ENCODE peak calls at places on chromosomes 4 and X, in seven cellular contexts. W, Q, Y, I, C, G and L are unnamed samples.

GRCh38 chr4:76028242-76028859 is 5.1 kb upstream of the CXCL10 start:
- DNase-seq in W (no peak), Q (peak; percentile 17), Y (no peak), I (peak; percentile 22), C (no peak), G (no peak), L (no peak)

GRCh38 chr4:105145059-105145912 is 1.4 kb upstream of the TET2 start:
- DNase-seq in W (peak; percentile 34), Q (no peak), Y (no peak), I (peak; percentile 64), C (no peak), G (no peak), L (no peak)

GRCh38 chr4:142596121-142596520 is 250.0 kb downstream of the INPP4B start:
- DNase-seq in W (no peak), Q (no peak), Y (no peak), I (no peak), C (no peak), G (no peak), L (no peak)

GRCh38 chr4:147975325-147975724 is 243.4 kb downstream of the ARHGAP10 start:
- DNase-seq in W (no peak), Q (peak; percentile 70), Y (no peak), I (no peak), C (no peak), G (no peak), L (peak; percentile 17)

GRCh38 chr4:186285147-186285546 is 19.2 kb downstream of the F11 start:
- DNase-seq in W (no peak), Q (no peak), Y (no peak), I (no peak), C (no peak), G (no peak), L (no peak)

GRCh38 chr4:54226399-54227260 is 2.5 kb upstream of the PDGFRA start:
- DNase-seq in W (peak; percentile 74), Q (peak; percentile 86), Y (peak; percentile 50), I (no peak), C (peak; percentile 23), G (peak; percentile 67), L (peak; percentile 87)

GRCh38 chrX:17242470-17242869 is 132.5 kb upstream of the NHS start:
- DNase-seq in W (peak; percentile 19), Q (peak; percentile 55), Y (no peak), I (peak; percentile 78), C (peak; percentile 42), G (peak; percentile 45), L (peak; percentile 18)

GRCh38 chr4:40199999-40200880 is 3.4 kb downstream of the RHOH start:
- DNase-seq in W (no peak), Q (peak; percentile 23), Y (no peak), I (peak; percentile 65), C (no peak), G (no peak), L (peak; percentile 61)

GRCh38 chr4:80305466-80305865 is 30.1 kb upstream of the CFAP299 start:
- DNase-seq in W (no peak), Q (peak; percentile 80), Y (no peak), I (no peak), C (no peak), G (no peak), L (peak; percentile 25)

GRCh38 chr4:61202638-61203495 is 2.7 kb downstream of the ADGRL3 start:
- DNase-seq in W (peak; percentile 86), Q (no peak), Y (peak; percentile 51), I (peak; percentile 35), C (peak; percentile 29), G (peak; percentile 63), L (peak; percentile 79)

GRCh38 chrX:34891391-34891790 is 51.2 kb upstream of the FAM47B start:
- DNase-seq in W (no peak), Q (no peak), Y (no peak), I (no peak), C (no peak), G (no peak), L (no peak)

GRCh38 chr4:5708171-5708828 is at the start of gene EVC2:
- DNase-seq in W (peak; percentile 65), Q (peak; percentile 46), Y (peak; percentile 65), I (peak; percentile 40), C (peak; percentile 44), G (peak; percentile 82), L (peak; percentile 56)

GRCh38 chrX:78066110-78066509 is 37.9 kb upstream of the PGK1 start:
- DNase-seq in W (no peak), Q (peak; percentile 76), Y (no peak), I (no peak), C (no peak), G (no peak), L (no peak)

GRCh38 chrX:11351375-11352295 is 58.4 kb downstream of the AMELX start:
- DNase-seq in W (no peak), Q (peak; percentile 84), Y (no peak), I (no peak), C (no peak), G (no peak), L (peak; percentile 92)

GRCh38 chrX:148049441-148049840 is 68.3 kb downstream of the FMR1NB start:
- DNase-seq in W (peak; percentile 45), Q (peak; percentile 18), Y (no peak), I (peak; percentile 70), C (peak; percentile 32), G (no peak), L (peak; percentile 33)

GRCh38 chr4:78552398-78553396 is 1.1 kb downstream of the ANXA3 start:
- DNase-seq in W (peak; percentile 99), Q (no peak), Y (peak; percentile 79), I (peak; percentile 98), C (no peak), G (no peak), L (no peak)

GRCh38 chr4:152698012-152698499 is 18.3 kb upstream of the TMEM154 start:
- DNase-seq in W (no peak), Q (no peak), Y (no peak), I (no peak), C (no peak), G (no peak), L (no peak)
- H4K8ac ChIP-seq in W (no peak overlapping the region), Q (no peak overlapping the region), Y (no peak overlapping the region), I (no peak overlapping the region), C (no peak overlapping the region), G (no peak overlapping the region), L (no peak overlapping the region)

DNA sequence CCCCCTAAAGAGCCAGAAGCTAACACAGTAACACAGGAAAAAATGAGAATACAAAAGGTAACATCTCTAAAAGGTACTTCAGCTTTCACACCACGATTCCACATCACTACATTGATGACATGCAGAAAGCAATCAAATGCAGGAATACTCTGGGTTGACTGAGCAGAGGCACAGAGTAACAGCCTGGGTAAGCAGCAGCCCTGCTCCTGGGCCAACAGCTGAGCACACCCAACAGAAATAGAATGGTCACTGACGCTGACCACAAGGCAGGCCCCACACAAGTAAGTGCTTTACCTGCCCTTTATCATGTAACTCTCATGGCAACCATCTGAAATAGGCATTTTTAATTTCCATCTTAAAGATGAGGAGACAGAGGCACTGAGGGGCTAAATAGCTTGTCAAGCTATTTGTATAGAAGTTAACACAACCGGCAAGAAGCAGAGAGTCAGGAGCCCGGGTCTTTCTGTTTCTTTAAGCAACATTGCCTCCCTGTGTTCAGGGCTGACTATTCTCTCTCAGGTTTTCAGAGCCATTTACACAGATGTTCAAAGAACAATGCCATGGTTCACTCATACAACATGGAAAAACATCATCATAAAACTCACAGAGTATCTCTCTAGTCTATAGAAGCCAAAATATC is 168.9 kb downstream of the ZNF674 start:
- DNase-seq in W (peak; percentile 75), Q (peak; percentile 48), Y (peak; percentile 56), I (peak; percentile 43), C (peak; percentile 27), G (no peak), L (peak; percentile 61)
- H3K9ac ChIP-seq in W (no peak overlapping the region), Q (no peak overlapping the region), Y (no peak overlapping the region), I (no peak overlapping the region), C (no peak overlapping the region), G (no peak overlapping the region), L (peak overlapping the region; percentile 52)

DNA sequence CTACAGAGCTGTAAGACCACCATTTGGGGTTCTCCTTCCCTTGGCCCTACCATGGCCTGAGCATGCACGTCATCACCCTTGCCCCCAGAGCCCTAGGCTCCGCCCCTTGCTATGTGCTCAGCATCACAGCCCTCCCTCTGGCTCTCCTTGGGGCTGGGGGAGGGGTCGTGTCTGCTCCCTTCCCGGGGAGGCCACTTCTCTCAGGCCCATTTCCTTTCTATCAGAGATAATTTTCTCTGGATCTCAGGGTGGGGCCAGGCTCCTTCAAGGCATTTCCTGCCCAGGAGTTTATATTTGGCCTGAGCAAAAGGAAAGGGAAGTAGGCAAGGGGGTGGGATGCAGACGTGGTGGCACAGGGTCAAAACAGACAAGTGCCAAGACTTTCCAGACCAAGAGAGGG is 55.9 kb downstream of the STARD8 start:
- DNase-seq in W (peak; percentile 63), Q (no peak), Y (peak; percentile 39), I (no peak), C (no peak), G (no peak), L (no peak)
- H4K8ac ChIP-seq in W (no peak overlapping the region), Q (no peak overlapping the region), Y (no peak overlapping the region), I (no peak overlapping the region), C (no peak overlapping the region), G (no peak overlapping the region), L (no peak overlapping the region)

GRCh38 chr4:7926822-7927221 is 12.8 kb downstream of the AFAP1 start:
- DNase-seq in W (no peak), Q (no peak), Y (no peak), I (no peak), C (no peak), G (no peak), L (no peak)

GRCh38 chr4:7922466-7922865 is 17.2 kb downstream of the AFAP1 start:
- DNase-seq in W (no peak), Q (no peak), Y (no peak), I (no peak), C (no peak), G (no peak), L (no peak)

GRCh38 chr4:7924570-7924969 is 15.1 kb downstream of the AFAP1 start:
- DNase-seq in W (no peak), Q (no peak), Y (no peak), I (no peak), C (no peak), G (no peak), L (peak; percentile 53)

GRCh38 chr4:7928711-7929505 is 10.8 kb downstream of the AFAP1 start:
- DNase-seq in W (no peak), Q (no peak), Y (no peak), I (no peak), C (no peak), G (no peak), L (peak; percentile 50)

GRCh38 chr4:7924163-7924562 is 15.5 kb downstream of the AFAP1 start:
- DNase-seq in W (no peak), Q (no peak), Y (no peak), I (peak; percentile 63), C (no peak), G (no peak), L (peak; percentile 57)
- H3K9ac ChIP-seq in W (no peak overlapping the region), Q (no peak overlapping the region), Y (no peak overlapping the region), I (no peak overlapping the region), C (no peak overlapping the region), G (no peak overlapping the region), L (no peak overlapping the region)

GRCh38 chr4:150567070-150567469 is 14.9 kb upstream of the MAB21L2 start:
- DNase-seq in W (no peak), Q (no peak), Y (no peak), I (no peak), C (no peak), G (no peak), L (no peak)
- H4K8ac ChIP-seq in W (no peak overlapping the region), Q (no peak overlapping the region), Y (no peak overlapping the region), I (no peak overlapping the region), C (no peak overlapping the region), G (no peak overlapping the region), L (no peak overlapping the region)